ENCODE peak calls at places on chromosomes 16 and 17, in seven cellular contexts. U, X, C, J, M, G and W are unnamed samples.

GRCh38 chr16:383326-384020 is 1.7 kb upstream of the PGAP6 start:
- DNase-seq in U (no peak), X (peak), C (no peak), J (peak), M (peak), G (peak), W (peak)

GRCh38 chr16:76389126-76389525 is 111.9 kb downstream of the CNTNAP4 start:
- DNase-seq in U (no peak), X (no peak), C (no peak), J (no peak), M (peak), G (peak), W (no peak)

GRCh38 chr16:69503244-69503643 is 62.5 kb upstream of the NFAT5 start:
- DNase-seq in U (no peak), X (no peak), C (no peak), J (no peak), M (no peak), G (no peak), W (no peak)

GRCh38 chr17:43006639-43007551 is at the start of gene IFI35:
- DNase-seq in U (no peak), X (peak), C (peak), J (peak), M (peak), G (peak), W (peak)

GRCh38 chr17:68732301-68732749 is 131.2 kb upstream of the FAM20A start:
- DNase-seq in U (no peak), X (no peak), C (no peak), J (peak), M (no peak), G (peak), W (peak)

GRCh38 chr16:67766281-67766680 is 40.1 kb downstream of the RANBP10 start:
- DNase-seq in U (no peak), X (no peak), C (peak), J (no peak), M (no peak), G (no peak), W (no peak)

GRCh38 chr17:10119203-10120112 is 78.9 kb downstream of the GAS7 start:
- DNase-seq in U (no peak), X (no peak), C (no peak), J (peak), M (no peak), G (peak), W (peak)

GRCh38 chr16:21145738-21146137 is 4.9 kb downstream of the DNAH3 start:
- DNase-seq in U (no peak), X (no peak), C (no peak), J (no peak), M (no peak), G (no peak), W (no peak)

GRCh38 chr17:40309031-40309937 is at the start of gene RARA:
- DNase-seq in U (no peak), X (peak), C (no peak), J (peak), M (peak), G (no peak), W (peak)

GRCh38 chr17:62790554-62790953 is 17.6 kb downstream of the MARCHF10 start:
- DNase-seq in U (no peak), X (no peak), C (peak), J (no peak), M (peak), G (peak), W (no peak)

GRCh38 chr17:50626037-50626574 is 8.6 kb upstream of the ABCC3 start:
- DNase-seq in U (peak), X (peak), C (peak), J (peak), M (peak), G (peak), W (peak)

GRCh38 chr17:624341-624860 is 90.2 kb downstream of the VPS53 start:
- DNase-seq in U (no peak), X (no peak), C (no peak), J (no peak), M (no peak), G (no peak), W (no peak)

GRCh38 chr17:16973760-16974540 is 2.0 kb upstream of the TNFRSF13B start:
- DNase-seq in U (no peak), X (peak), C (no peak), J (no peak), M (no peak), G (no peak), W (no peak)

GRCh38 chr17:44323359-44324091 is 1.1 kb downstream of the SLC25A39 start:
- DNase-seq in U (no peak), X (no peak), C (no peak), J (no peak), M (no peak), G (no peak), W (peak)

GRCh38 chr16:48201515-48202201 is 42.4 kb upstream of the LONP2 start:
- DNase-seq in U (no peak), X (no peak), C (no peak), J (no peak), M (no peak), G (no peak), W (no peak)

GRCh38 chr17:41308251-41308917 is 725 bp downstream of the KRTAP16-1 start:
- DNase-seq in U (no peak), X (no peak), C (no peak), J (no peak), M (no peak), G (no peak), W (no peak)

GRCh38 chr17:48970224-48970623 is 1.8 kb upstream of the GIP start:
- DNase-seq in U (no peak), X (no peak), C (no peak), J (no peak), M (peak), G (no peak), W (no peak)

GRCh38 chr16:88622866-88623265 is 15.5 kb upstream of the IL17C start:
- DNase-seq in U (no peak), X (no peak), C (no peak), J (no peak), M (no peak), G (no peak), W (no peak)

GRCh38 chr17:77509599-77509998 is 368.8 kb downstream of the SEC14L1 start:
- DNase-seq in U (no peak), X (no peak), C (no peak), J (no peak), M (no peak), G (no peak), W (no peak)

GRCh38 chr17:50640701-50641338 is 6.1 kb downstream of the ABCC3 start:
- DNase-seq in U (no peak), X (no peak), C (no peak), J (peak), M (peak), G (peak), W (no peak)

GRCh38 chr17:79857095-79857494 is 17.9 kb upstream of the CBX4 start:
- DNase-seq in U (no peak), X (no peak), C (no peak), J (no peak), M (no peak), G (no peak), W (no peak)

GRCh38 chr16:1575578-1575977 is 36.3 kb downstream of the IFT140 start:
- DNase-seq in U (no peak), X (no peak), C (no peak), J (peak), M (no peak), G (no peak), W (no peak)

GRCh38 chr17:33864758-33865229 is 390.3 kb upstream of the CCL2 start:
- DNase-seq in U (no peak), X (no peak), C (no peak), J (no peak), M (no peak), G (no peak), W (no peak)

GRCh38 chr16:1167276-1168107 is 14.6 kb downstream of the CACNA1H start:
- DNase-seq in U (peak), X (no peak), C (no peak), J (no peak), M (no peak), G (no peak), W (no peak)

GRCh38 chr17:8951210-8951609 is 14.3 kb downstream of the PIK3R5 start:
- DNase-seq in U (no peak), X (no peak), C (no peak), J (no peak), M (no peak), G (no peak), W (no peak)

GRCh38 chr17:81517339-81518112 is 4.9 kb upstream of the ACTG1 start:
- DNase-seq in U (no peak), X (peak), C (no peak), J (peak), M (peak), G (peak), W (peak)

GRCh38 chr17:18163528-18163927 is 20.1 kb upstream of the ALKBH5 start:
- DNase-seq in U (no peak), X (no peak), C (no peak), J (no peak), M (no peak), G (no peak), W (no peak)

GRCh38 chr17:8119575-8120519 is 1.5 kb upstream of the ALOXE3 start:
- DNase-seq in U (peak), X (peak), C (peak), J (peak), M (peak), G (peak), W (peak)

GRCh38 chr16:76484020-76484419 is 206.8 kb downstream of the CNTNAP4 start:
- DNase-seq in U (no peak), X (no peak), C (no peak), J (no peak), M (no peak), G (no peak), W (no peak)

GRCh38 chr17:27778193-27778592 is 22.1 kb downstream of the NOS2 start:
- DNase-seq in U (no peak), X (no peak), C (peak), J (no peak), M (no peak), G (no peak), W (no peak)

GRCh38 chr17:3603870-3604259 is 5.3 kb downstream of the TRPV1 start:
- DNase-seq in U (no peak), X (no peak), C (no peak), J (no peak), M (no peak), G (no peak), W (no peak)

GRCh38 chr17:3602499-3602898 is 6.7 kb downstream of the TRPV1 start:
- DNase-seq in U (no peak), X (peak), C (peak), J (peak), M (peak), G (peak), W (peak)

GRCh38 chr17:3600529-3601205 is 8.5 kb downstream of the TRPV1 start:
- DNase-seq in U (no peak), X (no peak), C (no peak), J (no peak), M (no peak), G (no peak), W (no peak)

GRCh38 chr17:3598078-3598477 is 11.1 kb downstream of the TRPV1 start:
- DNase-seq in U (no peak), X (no peak), C (no peak), J (no peak), M (no peak), G (no peak), W (no peak)

GRCh38 chr17:3603119-3603869 is 5.9 kb downstream of the TRPV1 start:
- DNase-seq in U (no peak), X (no peak), C (peak), J (no peak), M (peak), G (peak), W (no peak)
- H3K23ac ChIP-seq in U (no peak), X (no peak), C (no peak), J (no peak), M (no peak), G (no peak), W (no peak)

DNA sequence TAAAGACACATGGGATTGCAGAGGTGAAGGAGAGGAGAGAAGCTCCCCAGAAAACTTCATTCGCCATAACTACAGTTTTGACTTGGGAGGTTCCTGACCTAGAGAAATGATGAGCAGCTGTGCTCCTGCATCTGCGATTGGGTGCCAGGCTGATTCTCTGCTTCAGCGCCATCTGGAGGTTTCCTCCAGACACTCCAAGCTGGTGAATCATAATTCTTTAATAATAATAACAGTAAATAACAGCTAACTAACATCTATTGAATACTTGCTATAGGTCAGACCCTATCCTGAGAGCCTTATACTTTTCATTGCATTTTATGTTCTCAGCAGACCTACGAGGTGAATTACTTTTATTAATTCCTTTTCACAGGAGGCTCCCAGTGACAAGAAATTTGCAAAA is 575.8 kb downstream of the TOX3 start:
- DNase-seq in U (peak), X (no peak), C (peak), J (peak), M (peak), G (no peak), W (peak)
- H3K23ac ChIP-seq in U (no peak), X (no peak), C (no peak), J (no peak), M (no peak), G (no peak), W (no peak)

GRCh38 chr17:59698143-59698542 is 9.1 kb downstream of the PTRH2 start:
- DNase-seq in U (no peak), X (no peak), C (no peak), J (no peak), M (no peak), G (no peak), W (no peak)
- H3K23ac ChIP-seq in U (no peak), X (no peak), C (no peak), J (no peak), M (no peak), G (no peak), W (no peak)

GRCh38 chr16:57389087-57389468 is 15.5 kb upstream of the CCL17 start:
- DNase-seq in U (no peak), X (no peak), C (no peak), J (no peak), M (no peak), G (no peak), W (no peak)

GRCh38 chr16:57385083-57385482 is 12.8 kb downstream of the CX3CL1 start:
- DNase-seq in U (no peak), X (no peak), C (no peak), J (no peak), M (no peak), G (no peak), W (no peak)

GRCh38 chr16:57388359-57389086 is 16.0 kb upstream of the CCL17 start:
- DNase-seq in U (no peak), X (no peak), C (no peak), J (no peak), M (no peak), G (no peak), W (no peak)

GRCh38 chr16:57386381-57386951 is 14.2 kb downstream of the CX3CL1 start:
- DNase-seq in U (no peak), X (no peak), C (peak), J (no peak), M (peak), G (no peak), W (no peak)

DNA sequence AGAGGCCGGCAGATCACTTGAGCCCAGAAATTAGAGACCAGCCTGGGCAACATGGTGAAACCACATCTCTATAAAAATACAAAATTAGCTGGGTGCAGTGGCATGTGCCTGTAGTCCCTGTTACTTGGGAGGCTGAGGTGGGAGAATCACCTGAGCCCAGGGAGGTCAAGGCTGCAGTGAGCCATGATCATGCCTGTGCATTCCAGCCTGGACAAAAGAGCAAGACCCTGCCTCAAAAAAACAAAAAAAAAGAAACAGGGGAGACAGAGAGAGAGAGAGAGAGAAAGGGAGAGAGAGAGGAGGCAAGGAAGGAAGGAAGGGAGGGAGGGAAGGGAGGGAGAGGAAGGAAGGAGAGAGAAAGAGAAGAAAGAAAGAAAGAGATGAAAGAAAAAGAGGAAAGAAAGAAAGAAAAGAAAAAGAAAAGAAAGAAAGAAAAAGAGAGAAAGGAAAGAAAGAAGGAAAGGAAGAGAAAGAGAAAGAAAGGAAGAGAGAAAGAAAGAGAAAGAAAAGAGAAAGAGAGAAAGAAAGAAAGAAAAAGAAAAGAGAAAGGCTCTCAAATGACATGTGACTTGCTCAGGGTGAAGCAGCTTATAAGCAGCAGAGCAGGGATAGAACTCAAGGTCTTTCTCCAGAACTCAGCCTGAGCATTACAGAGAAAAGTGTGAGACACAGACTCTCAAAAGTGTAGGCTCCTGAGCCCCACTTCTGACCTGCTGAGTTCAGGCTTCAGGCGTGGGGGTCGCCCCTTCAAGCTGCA is 15.5 kb downstream of the CX3CL1 start:
- DNase-seq in U (no peak), X (no peak), C (no peak), J (no peak), M (no peak), G (no peak), W (no peak)
- H3K23ac ChIP-seq in U (no peak), X (no peak), C (no peak), J (no peak), M (no peak), G (no peak), W (no peak)

GRCh38 chr17:32110596-32110995 is 31.7 kb upstream of the RHOT1 start:
- DNase-seq in U (no peak), X (peak), C (no peak), J (no peak), M (no peak), G (no peak), W (no peak)
- H3K23ac ChIP-seq in U (no peak), X (no peak), C (no peak), J (no peak), M (no peak), G (no peak), W (no peak)

GRCh38 chr17:19341641-19342610 is 20.6 kb downstream of the B9D1 start:
- DNase-seq in U (no peak), X (no peak), C (peak), J (peak), M (peak), G (no peak), W (peak)

GRCh38 chr17:19344311-19345066 is 18.0 kb downstream of the B9D1 start:
- DNase-seq in U (no peak), X (no peak), C (no peak), J (no peak), M (no peak), G (no peak), W (peak)

GRCh38 chr17:19343671-19344151 is 18.8 kb downstream of the B9D1 start:
- DNase-seq in U (no peak), X (no peak), C (no peak), J (no peak), M (no peak), G (no peak), W (peak)

GRCh38 chr17:19342611-19343255 is 19.8 kb downstream of the B9D1 start:
- DNase-seq in U (no peak), X (no peak), C (no peak), J (no peak), M (no peak), G (no peak), W (peak)

GRCh38 chr17:19343256-19343630 is 19.3 kb downstream of the B9D1 start:
- DNase-seq in U (no peak), X (no peak), C (no peak), J (no peak), M (no peak), G (no peak), W (no peak)
- H3K23ac ChIP-seq in U (no peak), X (no peak), C (no peak), J (no peak), M (no peak), G (no peak), W (no peak)

GRCh38 chr17:82923366-82924113 is 83.7 kb upstream of the ZNF750 start:
- DNase-seq in U (no peak), X (no peak), C (no peak), J (no peak), M (no peak), G (no peak), W (no peak)
- H3K23ac ChIP-seq in U (peak), X (no peak), C (no peak), J (no peak), M (no peak), G (no peak), W (no peak)

GRCh38 chr16:84041421-84041820 is 1.2 kb downstream of the SLC38A8 start:
- DNase-seq in U (no peak), X (no peak), C (no peak), J (no peak), M (no peak), G (no peak), W (no peak)
- H3K23ac ChIP-seq in U (no peak), X (no peak), C (no peak), J (no peak), M (no peak), G (no peak), W (no peak)